ENCODE peak calls at places on chromosomes 5 and 9, in five cellular contexts. K is RKO, A is EL, E is NCI-H1105, C is germinal center. H is an unnamed sample.

GRCh38 chr9:23769307-23769935 is 56.6 kb downstream of the ELAVL2 start:
- DNase-seq in E (no peak), C (no peak), A (peak; percentile 84), K (no peak), H (no peak)

GRCh38 chr5:148735301-148735700 is 81.0 kb upstream of the HTR4 start:
- DNase-seq in C (no peak), E (no peak), A (no peak), K (no peak), H (no peak)

GRCh38 chr9:137519553-137519952 is 30.6 kb downstream of the PNPLA7 start:
- DNase-seq in C (no peak), K (no peak), A (no peak), E (no peak), H (no peak)

GRCh38 chr9:92180669-92181181 is 65.5 kb upstream of the SPTLC1 start:
- DNase-seq in A (peak; percentile 88), C (peak; percentile 34), E (no peak), K (no peak), H (no peak)

GRCh38 chr9:92641092-92641809 is 28.7 kb downstream of the IPPK start:
- DNase-seq in A (no peak), K (no peak), C (no peak), E (no peak), H (no peak)

GRCh38 chr9:3676766-3677165 is 151.0 kb upstream of the RFX3 start:
- DNase-seq in K (no peak), C (no peak), A (no peak), E (no peak), H (no peak)

GRCh38 chr5:138927539-138927938 is 52.4 kb upstream of the LRRTM2 start:
- DNase-seq in A (no peak), C (no peak), K (no peak), E (no peak), H (no peak)

GRCh38 chr9:124149992-124150391 is 107.8 kb upstream of the NEK6 start:
- DNase-seq in E (no peak), K (peak; percentile 50), C (no peak), A (no peak), H (no peak)

GRCh38 chr5:128216860-128217531 is 133.4 kb downstream of the SLC12A2 start:
- DNase-seq in C (no peak), E (no peak), K (peak; percentile 16), A (peak; percentile 75), H (peak; percentile 12)

GRCh38 chr9:456365-456764 is 241.7 kb downstream of the DOCK8 start:
- DNase-seq in E (no peak), C (no peak), A (no peak), K (no peak), H (no peak)

GRCh38 chr9:115691686-115692085 is 461.9 kb upstream of the PAPPA start:
- DNase-seq in K (peak; percentile 64), C (no peak), A (peak; percentile 84), E (no peak), H (no peak)

GRCh38 chr9:108382267-108382666 is 473.5 kb downstream of the ACTL7B start:
- DNase-seq in K (no peak), C (no peak), A (no peak), E (peak; percentile 16), H (peak; percentile 20)

GRCh38 chr5:133877351-133878235 is 90.8 kb downstream of the C5orf15 start:
- DNase-seq in C (no peak), E (no peak), A (no peak), K (no peak), H (no peak)

GRCh38 chr9:81825831-81826540 is 102.2 kb upstream of the SPATA31D4 start:
- DNase-seq in E (no peak), K (no peak), A (peak; percentile 65), C (no peak), H (no peak)

GRCh38 chr9:126643945-126644527 is 30.3 kb downstream of the LMX1B start:
- DNase-seq in K (no peak), E (no peak), C (no peak), A (no peak), H (no peak)

GRCh38 chr9:86093788-86094555 is 5.4 kb downstream of the GOLM1 start:
- DNase-seq in A (no peak), C (no peak), E (no peak), K (no peak), H (no peak)

GRCh38 chr9:126509718-126510117 is 104.0 kb upstream of the LMX1B start:
- DNase-seq in E (no peak), K (no peak), C (no peak), A (no peak), H (no peak)

GRCh38 chr9:20940447-20941176 is 90.8 kb downstream of the HACD4 start:
- DNase-seq in E (no peak), C (no peak), K (no peak), A (no peak), H (no peak)

GRCh38 chr5:655406-655805 is 37.7 kb downstream of the TPPP start:
- DNase-seq in C (no peak), E (no peak), A (no peak), K (no peak), H (no peak)